ENCODE peak calls at places on chromosomes 16 and 17, in nine cellular contexts. One of them, this sample, is unnamed.

GRCh38 chr16:73298562-73298961 is 250.6 kb upstream of the ZFHX3 start:
- DNase-seq in IMR-90: peak; percentile 61
- DNase-seq in osteocyte: no peak
- DNase-seq in DMS 273 treated with DMSO at 0.1 percent for 48 hours: no peak
- DNase-seq in amygdala: no peak
- DNase-seq in brain microvascular endothelial cell: peak; percentile 87
- DNase-seq in tibial nerve: no peak
- DNase-seq in activated T-helper 9 cell treated with anti-CD3 and anti-CD28 coated beads, Interleukin-2, amount 50 U/mL, for 16 hours: no peak
- DNase-seq in NCI-H1930: no peak
- DNase-seq in this sample: no peak

GRCh38 chr16:84826558-84826941 is 6.8 kb downstream of the CRISPLD2 start:
- DNase-seq in IMR-90: peak; percentile 72
- DNase-seq in osteocyte: no peak
- DNase-seq in DMS 273 treated with DMSO at 0.1 percent for 48 hours: no peak
- DNase-seq in amygdala: no peak
- DNase-seq in brain microvascular endothelial cell: no peak
- DNase-seq in tibial nerve: no peak
- DNase-seq in activated T-helper 9 cell treated with anti-CD3 and anti-CD28 coated beads, Interleukin-2, amount 50 U/mL, for 16 hours: no peak
- DNase-seq in NCI-H1930: no peak
- DNase-seq in this sample: no peak

GRCh38 chr17:35046740-35047283 is 16.7 kb downstream of the RFFL start:
- DNase-seq in IMR-90: peak; percentile 47
- DNase-seq in osteocyte: no peak
- DNase-seq in DMS 273 treated with DMSO at 0.1 percent for 48 hours: peak; percentile 80
- DNase-seq in amygdala: no peak
- DNase-seq in brain microvascular endothelial cell: peak; percentile 31
- DNase-seq in tibial nerve: no peak
- DNase-seq in activated T-helper 9 cell treated with anti-CD3 and anti-CD28 coated beads, Interleukin-2, amount 50 U/mL, for 16 hours: peak; percentile 32
- DNase-seq in NCI-H1930: no peak
- DNase-seq in this sample: no peak

GRCh38 chr17:5501725-5502124 is 15.4 kb downstream of the MIS12 start:
- DNase-seq in IMR-90: no peak
- DNase-seq in osteocyte: no peak
- DNase-seq in DMS 273 treated with DMSO at 0.1 percent for 48 hours: no peak
- DNase-seq in amygdala: no peak
- DNase-seq in brain microvascular endothelial cell: no peak
- DNase-seq in tibial nerve: no peak
- DNase-seq in activated T-helper 9 cell treated with anti-CD3 and anti-CD28 coated beads, Interleukin-2, amount 50 U/mL, for 16 hours: no peak
- DNase-seq in NCI-H1930: no peak
- DNase-seq in this sample: no peak

GRCh38 chr17:59814685-59815084 is 78.1 kb downstream of the TUBD1 start:
- DNase-seq in IMR-90: no peak
- DNase-seq in osteocyte: no peak
- DNase-seq in DMS 273 treated with DMSO at 0.1 percent for 48 hours: no peak
- DNase-seq in amygdala: no peak
- DNase-seq in brain microvascular endothelial cell: no peak
- DNase-seq in tibial nerve: no peak
- DNase-seq in activated T-helper 9 cell treated with anti-CD3 and anti-CD28 coated beads, Interleukin-2, amount 50 U/mL, for 16 hours: no peak
- DNase-seq in NCI-H1930: no peak
- DNase-seq in this sample: no peak

GRCh38 chr16:85334718-85335583 is 222.7 kb upstream of the CIBAR2 start:
- DNase-seq in IMR-90: no peak
- DNase-seq in osteocyte: no peak
- DNase-seq in DMS 273 treated with DMSO at 0.1 percent for 48 hours: no peak
- DNase-seq in amygdala: no peak
- DNase-seq in brain microvascular endothelial cell: no peak
- DNase-seq in tibial nerve: no peak
- DNase-seq in activated T-helper 9 cell treated with anti-CD3 and anti-CD28 coated beads, Interleukin-2, amount 50 U/mL, for 16 hours: no peak
- DNase-seq in NCI-H1930: no peak
- DNase-seq in this sample: no peak

GRCh38 chr16:77585379-77585778 is 136.9 kb upstream of the NUDT7 start:
- DNase-seq in IMR-90: peak; percentile 41
- DNase-seq in osteocyte: no peak
- DNase-seq in DMS 273 treated with DMSO at 0.1 percent for 48 hours: no peak
- DNase-seq in amygdala: no peak
- DNase-seq in brain microvascular endothelial cell: peak; percentile 92
- DNase-seq in tibial nerve: no peak
- DNase-seq in activated T-helper 9 cell treated with anti-CD3 and anti-CD28 coated beads, Interleukin-2, amount 50 U/mL, for 16 hours: no peak
- DNase-seq in NCI-H1930: no peak
- DNase-seq in this sample: no peak

GRCh38 chr17:17420561-17421269 is 56.1 kb upstream of the MED9 start:
- DNase-seq in IMR-90: peak; percentile 54
- DNase-seq in osteocyte: no peak
- DNase-seq in DMS 273 treated with DMSO at 0.1 percent for 48 hours: no peak
- DNase-seq in amygdala: no peak
- DNase-seq in brain microvascular endothelial cell: peak; percentile 86
- DNase-seq in tibial nerve: peak; percentile 93
- DNase-seq in activated T-helper 9 cell treated with anti-CD3 and anti-CD28 coated beads, Interleukin-2, amount 50 U/mL, for 16 hours: no peak
- DNase-seq in NCI-H1930: no peak
- DNase-seq in this sample: no peak

GRCh38 chr16:88451586-88452484 is 1.2 kb upstream of the ZFPM1 start:
- DNase-seq in IMR-90: no peak
- DNase-seq in osteocyte: no peak
- DNase-seq in DMS 273 treated with DMSO at 0.1 percent for 48 hours: no peak
- DNase-seq in amygdala: no peak
- DNase-seq in brain microvascular endothelial cell: no peak
- DNase-seq in tibial nerve: no peak
- DNase-seq in activated T-helper 9 cell treated with anti-CD3 and anti-CD28 coated beads, Interleukin-2, amount 50 U/mL, for 16 hours: peak; percentile 6
- DNase-seq in NCI-H1930: no peak
- DNase-seq in this sample: no peak

GRCh38 chr17:67503184-67503583 is 126.1 kb downstream of the PITPNC1 start:
- DNase-seq in IMR-90: peak; percentile 53
- DNase-seq in osteocyte: no peak
- DNase-seq in DMS 273 treated with DMSO at 0.1 percent for 48 hours: no peak
- DNase-seq in amygdala: no peak
- DNase-seq in brain microvascular endothelial cell: no peak
- DNase-seq in tibial nerve: no peak
- DNase-seq in activated T-helper 9 cell treated with anti-CD3 and anti-CD28 coated beads, Interleukin-2, amount 50 U/mL, for 16 hours: no peak
- DNase-seq in NCI-H1930: no peak
- DNase-seq in this sample: no peak

GRCh38 chr16:12157510-12158093 is 181.1 kb downstream of the SNX29 start:
- DNase-seq in IMR-90: peak; percentile 67
- DNase-seq in osteocyte: no peak
- DNase-seq in DMS 273 treated with DMSO at 0.1 percent for 48 hours: no peak
- DNase-seq in amygdala: no peak
- DNase-seq in brain microvascular endothelial cell: peak; percentile 34
- DNase-seq in tibial nerve: no peak
- DNase-seq in activated T-helper 9 cell treated with anti-CD3 and anti-CD28 coated beads, Interleukin-2, amount 50 U/mL, for 16 hours: no peak
- DNase-seq in NCI-H1930: no peak
- DNase-seq in this sample: no peak

GRCh38 chr16:68786685-68787418 is 49.8 kb downstream of the CDH1 start:
- DNase-seq in IMR-90: peak; percentile 44
- DNase-seq in osteocyte: no peak
- DNase-seq in DMS 273 treated with DMSO at 0.1 percent for 48 hours: no peak
- DNase-seq in amygdala: peak; percentile 20
- DNase-seq in brain microvascular endothelial cell: peak; percentile 79
- DNase-seq in tibial nerve: no peak
- DNase-seq in activated T-helper 9 cell treated with anti-CD3 and anti-CD28 coated beads, Interleukin-2, amount 50 U/mL, for 16 hours: no peak
- DNase-seq in NCI-H1930: no peak
- DNase-seq in this sample: no peak

GRCh38 chr17:28706471-28707338 is 5.0 kb downstream of the PROCA1 start:
- DNase-seq in IMR-90: no peak
- DNase-seq in osteocyte: no peak
- DNase-seq in DMS 273 treated with DMSO at 0.1 percent for 48 hours: no peak
- DNase-seq in amygdala: no peak
- DNase-seq in brain microvascular endothelial cell: no peak
- DNase-seq in tibial nerve: no peak
- DNase-seq in activated T-helper 9 cell treated with anti-CD3 and anti-CD28 coated beads, Interleukin-2, amount 50 U/mL, for 16 hours: no peak
- DNase-seq in NCI-H1930: no peak
- DNase-seq in this sample: no peak

GRCh38 chr16:69924777-69925191 is 26.4 kb upstream of the CLEC18A start:
- DNase-seq in IMR-90: peak; percentile 81
- DNase-seq in osteocyte: no peak
- DNase-seq in DMS 273 treated with DMSO at 0.1 percent for 48 hours: no peak
- DNase-seq in amygdala: no peak
- DNase-seq in brain microvascular endothelial cell: peak; percentile 80
- DNase-seq in tibial nerve: peak; percentile 66
- DNase-seq in activated T-helper 9 cell treated with anti-CD3 and anti-CD28 coated beads, Interleukin-2, amount 50 U/mL, for 16 hours: no peak
- DNase-seq in NCI-H1930: no peak
- DNase-seq in this sample: no peak

GRCh38 chr16:88354229-88355092 is 28.3 kb upstream of the ZNF469 start:
- DNase-seq in IMR-90: no peak
- DNase-seq in osteocyte: no peak
- DNase-seq in DMS 273 treated with DMSO at 0.1 percent for 48 hours: no peak
- DNase-seq in amygdala: no peak
- DNase-seq in brain microvascular endothelial cell: no peak
- DNase-seq in tibial nerve: no peak
- DNase-seq in activated T-helper 9 cell treated with anti-CD3 and anti-CD28 coated beads, Interleukin-2, amount 50 U/mL, for 16 hours: no peak
- DNase-seq in NCI-H1930: no peak
- DNase-seq in this sample: peak; percentile 38

GRCh38 chr16:85916141-85916890 is 17.4 kb downstream of the IRF8 start:
- DNase-seq in IMR-90: no peak
- DNase-seq in osteocyte: no peak
- DNase-seq in DMS 273 treated with DMSO at 0.1 percent for 48 hours: no peak
- DNase-seq in amygdala: no peak
- DNase-seq in brain microvascular endothelial cell: no peak
- DNase-seq in tibial nerve: no peak
- DNase-seq in activated T-helper 9 cell treated with anti-CD3 and anti-CD28 coated beads, Interleukin-2, amount 50 U/mL, for 16 hours: no peak
- DNase-seq in NCI-H1930: no peak
- DNase-seq in this sample: peak; percentile 87

GRCh38 chr17:64778367-64779290 is 116.5 kb upstream of the SMURF2 start:
- DNase-seq in IMR-90: no peak
- DNase-seq in osteocyte: no peak
- DNase-seq in DMS 273 treated with DMSO at 0.1 percent for 48 hours: no peak
- DNase-seq in amygdala: no peak
- DNase-seq in brain microvascular endothelial cell: no peak
- DNase-seq in tibial nerve: no peak
- DNase-seq in activated T-helper 9 cell treated with anti-CD3 and anti-CD28 coated beads, Interleukin-2, amount 50 U/mL, for 16 hours: no peak
- DNase-seq in NCI-H1930: peak; percentile 3
- DNase-seq in this sample: no peak

GRCh38 chr16:27174007-27174406 is 29.3 kb upstream of the KDM8 start:
- DNase-seq in IMR-90: no peak
- DNase-seq in osteocyte: no peak
- DNase-seq in DMS 273 treated with DMSO at 0.1 percent for 48 hours: no peak
- DNase-seq in amygdala: no peak
- DNase-seq in brain microvascular endothelial cell: no peak
- DNase-seq in tibial nerve: no peak
- DNase-seq in activated T-helper 9 cell treated with anti-CD3 and anti-CD28 coated beads, Interleukin-2, amount 50 U/mL, for 16 hours: no peak
- DNase-seq in NCI-H1930: no peak
- DNase-seq in this sample: no peak

GRCh38 chr17:51507444-51507843 is 247.1 kb downstream of the UTP18 start:
- DNase-seq in IMR-90: no peak
- DNase-seq in osteocyte: no peak
- DNase-seq in DMS 273 treated with DMSO at 0.1 percent for 48 hours: no peak
- DNase-seq in amygdala: no peak
- DNase-seq in brain microvascular endothelial cell: no peak
- DNase-seq in tibial nerve: no peak
- DNase-seq in activated T-helper 9 cell treated with anti-CD3 and anti-CD28 coated beads, Interleukin-2, amount 50 U/mL, for 16 hours: no peak
- DNase-seq in NCI-H1930: no peak
- DNase-seq in this sample: no peak

GRCh38 chr16:787978-788398 is at the start of gene RPUSD1:
- DNase-seq in IMR-90: no peak
- DNase-seq in osteocyte: no peak
- DNase-seq in DMS 273 treated with DMSO at 0.1 percent for 48 hours: no peak
- DNase-seq in amygdala: no peak
- DNase-seq in brain microvascular endothelial cell: no peak
- DNase-seq in tibial nerve: no peak
- DNase-seq in activated T-helper 9 cell treated with anti-CD3 and anti-CD28 coated beads, Interleukin-2, amount 50 U/mL, for 16 hours: no peak
- DNase-seq in NCI-H1930: no peak
- DNase-seq in this sample: no peak

GRCh38 chr17:55641559-55642160 is 81.0 kb downstream of the TMEM100 start:
- DNase-seq in IMR-90: peak; percentile 63
- DNase-seq in osteocyte: no peak
- DNase-seq in DMS 273 treated with DMSO at 0.1 percent for 48 hours: peak; percentile 22
- DNase-seq in amygdala: no peak
- DNase-seq in brain microvascular endothelial cell: peak; percentile 64
- DNase-seq in tibial nerve: peak; percentile 78
- DNase-seq in activated T-helper 9 cell treated with anti-CD3 and anti-CD28 coated beads, Interleukin-2, amount 50 U/mL, for 16 hours: no peak
- DNase-seq in NCI-H1930: peak; percentile 9
- DNase-seq in this sample: peak; percentile 54

GRCh38 chr17:73718912-73719311 is 74.7 kb upstream of the SDK2 start:
- DNase-seq in IMR-90: no peak
- DNase-seq in osteocyte: no peak
- DNase-seq in DMS 273 treated with DMSO at 0.1 percent for 48 hours: no peak
- DNase-seq in amygdala: no peak
- DNase-seq in brain microvascular endothelial cell: no peak
- DNase-seq in tibial nerve: peak; percentile 6
- DNase-seq in activated T-helper 9 cell treated with anti-CD3 and anti-CD28 coated beads, Interleukin-2, amount 50 U/mL, for 16 hours: no peak
- DNase-seq in NCI-H1930: no peak
- DNase-seq in this sample: no peak

This sample was measured in CD14-positive monocyte.